ENCODE peak calls at places on chromosomes 6 and 20, in four cellular contexts. U is progenitor cell of endocrine pancreas, X is frontal cortex, J is right lobe of liver. K is an unnamed sample.
A peak's percentile ranks its signal among the peaks of the same experiment; 100 is the strongest.

GRCh38 chr6:83231146-83231545 is 38.0 kb downstream of the RWDD2A start:
- DNase-seq in X (no peak), U (no peak), J (no peak), K (no peak)

GRCh38 chr6:154039231-154039842 is at the start of gene OPRM1:
- DNase-seq in U (peak; percentile 85), X (no peak), J (peak; percentile 35), K (no peak)

GRCh38 chr20:47351643-47352331 is 4.7 kb downstream of the ZMYND8 start:
- DNase-seq in U (no peak), J (peak; percentile 15), X (no peak), K (no peak)

GRCh38 chr6:170152989-170153388 is 137.9 kb downstream of the DLL1 start:
- DNase-seq in J (peak; percentile 73), X (no peak), U (no peak), K (no peak)

GRCh38 chr6:63765828-63766227 is 130.2 kb downstream of the PHF3 start:
- DNase-seq in X (no peak), U (no peak), J (no peak), K (no peak)

GRCh38 chr6:7087066-7087465 is 20.7 kb upstream of the RREB1 start:
- DNase-seq in U (no peak), J (no peak), X (no peak), K (peak; percentile 29)

GRCh38 chr6:30167101-30167500 is 3.8 kb downstream of the TRIM15 start:
- DNase-seq in X (no peak), J (no peak), U (no peak), K (no peak)

GRCh38 chr6:113489946-113490345 is 367.2 kb upstream of the MARCKS start:
- DNase-seq in X (no peak), U (no peak), J (no peak), K (no peak)

GRCh38 chr6:158506577-158506976 is 53.3 kb upstream of the TMEM181 start:
- DNase-seq in X (no peak), U (peak; percentile 17), J (no peak), K (no peak)

GRCh38 chr6:41040101-41040910 is 1.3 kb upstream of the UNC5CL start:
- DNase-seq in J (peak; percentile 84), X (no peak), U (no peak), K (no peak)

GRCh38 chr6:35663001-35663400 is 25.7 kb downstream of the FKBP5 start:
- DNase-seq in U (no peak), J (no peak), X (no peak), K (no peak)

GRCh38 chr20:1166963-1167720 is 17.6 kb downstream of the TMEM74B start:
- DNase-seq in X (no peak), J (no peak), U (no peak), K (no peak)

GRCh38 chr20:13384132-13384531 is 163.1 kb downstream of the ISM1 start:
- DNase-seq in U (no peak), X (no peak), J (no peak), K (no peak)

GRCh38 chr6:32883789-32884188 is 29.8 kb downstream of the PSMB9 start:
- DNase-seq in U (no peak), X (no peak), J (no peak), K (peak; percentile 39)

GRCh38 chr6:9612489-9612888 is 802.4 kb downstream of the TFAP2A start:
- DNase-seq in U (no peak), J (no peak), X (no peak), K (no peak)

GRCh38 chr20:57061058-57061900 is 205.2 kb downstream of the BMP7 start:
- DNase-seq in U (no peak), X (no peak), J (no peak), K (no peak)

GRCh38 chr20:17598013-17598550 is 28.2 kb downstream of the DSTN start:
- DNase-seq in U (no peak), J (no peak), X (no peak), K (no peak)

GRCh38 chr6:378958-379366 is 12.6 kb upstream of the IRF4 start:
- DNase-seq in J (no peak), U (no peak), X (no peak), K (no peak)

GRCh38 chr20:53582574-53583351 is 10.9 kb downstream of the ZNF217 start:
- DNase-seq in X (no peak), J (no peak), U (no peak), K (peak; percentile 77)

GRCh38 chr6:100161782-100162181 is 167.8 kb upstream of the MCHR2 start:
- DNase-seq in U (no peak), X (no peak), J (no peak), K (no peak)

GRCh38 chr20:51176446-51176845 is 153.5 kb upstream of the KCNG1 start:
- DNase-seq in J (no peak), X (no peak), U (no peak), K (no peak)

GRCh38 chr6:16731503-16732018 is 29.7 kb downstream of the ATXN1 start:
- DNase-seq in U (no peak), J (no peak), X (no peak), K (no peak)

GRCh38 chr6:73377225-73377624 is 7.5 kb upstream of the OOEP start:
- DNase-seq in U (no peak), X (no peak), J (no peak), K (no peak)

K was measured in HL-60.